ENCODE peak calls at places on chromosomes 13 and 19, in ten cellular contexts. K, M, Y, D, O, T, B, J, F and L are unnamed samples.

GRCh38 chr19:37987356-37988332 is 80.6 kb downstream of the SIPA1L3 start:
- DNase-seq in B (no peak), K (no peak), D (no peak), O (no peak), M (no peak), F (no peak), J (no peak), Y (no peak), T (no peak), L (no peak)

GRCh38 chr13:26941345-26942174 is 181.0 kb upstream of the GPR12 start:
- DNase-seq in J (no peak), F (no peak), O (no peak), T (no peak), K (no peak), Y (no peak), B (no peak), D (no peak), M (peak; percentile 49), L (no peak)

GRCh38 chr13:93290503-93290902 is 63.9 kb downstream of the GPC6 start:
- DNase-seq in T (no peak), B (no peak), K (no peak), D (no peak), M (no peak), J (no peak), F (no peak), Y (no peak), O (no peak), L (no peak)

GRCh38 chr13:52686381-52686780 is 33.7 kb downstream of the SUGT1 start:
- DNase-seq in O (no peak), K (no peak), F (no peak), T (no peak), D (no peak), M (no peak), J (no peak), Y (no peak), B (no peak), L (no peak)

GRCh38 chr19:29942404-29943261 is 594 bp downstream of the URI1 start:
- DNase-seq in F (peak; percentile 80), J (peak; percentile 84), M (no peak), D (peak; percentile 48), K (peak; percentile 94), T (peak; percentile 84), Y (peak; percentile 72), B (peak; percentile 79), O (peak; percentile 53), L (peak; percentile 84)

GRCh38 chr19:12938536-12939291 is at the start of gene CALR:
- DNase-seq in B (peak; percentile 78), O (no peak), J (no peak), D (no peak), Y (peak; percentile 47), T (no peak), K (peak; percentile 96), F (peak; percentile 48), M (no peak), L (no peak)

GRCh38 chr13:24215732-24216131 is 55.2 kb downstream of the SPATA13 start:
- DNase-seq in D (peak; percentile 47), J (no peak), B (no peak), F (no peak), Y (no peak), M (no peak), O (peak; percentile 56), K (no peak), T (no peak), L (no peak)

GRCh38 chr13:34107814-34108213 is 289.9 kb downstream of the RFC3 start:
- DNase-seq in M (no peak), K (no peak), Y (no peak), B (no peak), F (no peak), J (no peak), D (no peak), O (no peak), T (no peak), L (no peak)

GRCh38 chr13:70339738-70340137 is 231.5 kb upstream of the KLHL1 start:
- DNase-seq in T (no peak), O (no peak), D (no peak), F (no peak), K (no peak), J (no peak), M (no peak), Y (no peak), B (peak; percentile 15), L (no peak)

GRCh38 chr19:32041681-32042292 is 303.6 kb upstream of the ZNF507 start:
- DNase-seq in J (no peak), F (no peak), T (peak; percentile 64), Y (peak; percentile 57), K (peak; percentile 41), M (no peak), D (peak; percentile 60), B (no peak), O (peak; percentile 52), L (peak; percentile 74)

GRCh38 chr13:51773515-51773914 is 30.4 kb downstream of the DHRS12 start:
- DNase-seq in K (no peak), M (no peak), F (no peak), T (no peak), D (no peak), J (no peak), Y (no peak), O (no peak), B (no peak), L (no peak)

GRCh38 chr19:47021536-47022139 is 2.0 kb downstream of the NPAS1 start:
- DNase-seq in Y (no peak), T (no peak), O (no peak), M (no peak), J (no peak), K (peak; percentile 87), F (no peak), B (no peak), D (no peak), L (no peak)
- H3K27me3 ChIP-seq in Y (peaks cover 87% of the 10 kb centered on the region), T (no peaks in the 10 kb centered on the region), O (peaks cover 22% of the 10 kb centered on the region), M (peaks cover 52% of the 10 kb centered on the region), J (peaks cover 32% of the 10 kb centered on the region), K (peaks cover 49% of the 10 kb centered on the region), F (no peaks in the 10 kb centered on the region), B (no peaks in the 10 kb centered on the region), D (peaks cover 44% of the 10 kb centered on the region), L (peaks cover 75% of the 10 kb centered on the region)

GRCh38 chr13:112974676-112975075 is 5.7 kb downstream of the MCF2L start:
- DNase-seq in D (no peak), Y (no peak), J (no peak), K (no peak), F (no peak), M (no peak), T (no peak), O (no peak), B (no peak), L (no peak)

GRCh38 chr13:112975401-112975939 is 6.5 kb downstream of the MCF2L start:
- DNase-seq in D (no peak), F (no peak), B (peak; percentile 26), T (no peak), J (no peak), M (no peak), O (no peak), Y (no peak), K (no peak), L (no peak)

GRCh38 chr13:112972867-112973576 is 4.0 kb downstream of the MCF2L start:
- DNase-seq in O (no peak), M (no peak), D (no peak), T (peak; percentile 59), B (peak; percentile 50), J (no peak), K (no peak), Y (no peak), F (no peak), L (peak; percentile 70)

GRCh38 chr13:112973577-112973951 is 4.5 kb downstream of the MCF2L start:
- DNase-seq in K (peak; percentile 67), J (no peak), Y (no peak), T (peak; percentile 40), B (peak; percentile 37), D (no peak), O (no peak), F (no peak), M (no peak), L (peak; percentile 60)

GRCh38 chr13:112974125-112974524 is 5.1 kb downstream of the MCF2L start:
- DNase-seq in B (peak; percentile 47), F (no peak), K (no peak), T (peak; percentile 39), O (no peak), Y (no peak), M (no peak), J (no peak), D (no peak), L (peak; percentile 55)
- H3K27me3 ChIP-seq in B (peaks cover 5% of the 10 kb centered on the region), F (no peaks in the 10 kb centered on the region), K (peaks cover under 1% of the 10 kb centered on the region), T (no peaks in the 10 kb centered on the region), O (no peaks in the 10 kb centered on the region), Y (peaks cover 19% of the 10 kb centered on the region), M (peaks cover 48% of the 10 kb centered on the region), J (no peaks in the 10 kb centered on the region), D (peaks cover 5% of the 10 kb centered on the region), L (peaks cover 7% of the 10 kb centered on the region)

GRCh38 chr19:2796659-2797266 is 11.5 kb downstream of the THOP1 start:
- DNase-seq in D (no peak), Y (peak; percentile 49), T (no peak), B (no peak), O (no peak), F (no peak), M (no peak), K (peak; percentile 62), J (no peak), L (no peak)

GRCh38 chr19:2798158-2798685 is 12.9 kb downstream of the THOP1 start:
- DNase-seq in J (no peak), T (no peak), F (no peak), K (peak; percentile 56), B (no peak), O (no peak), Y (no peak), D (no peak), M (no peak), L (no peak)

GRCh38 chr19:2798733-2799132 is 13.4 kb downstream of the THOP1 start:
- DNase-seq in K (peak; percentile 48), F (no peak), M (no peak), D (no peak), B (peak; percentile 74), O (no peak), T (no peak), J (no peak), Y (peak; percentile 70), L (no peak)

GRCh38 chr19:2795827-2796658 is 10.7 kb downstream of the THOP1 start:
- DNase-seq in J (no peak), B (no peak), T (no peak), F (no peak), D (no peak), O (peak; percentile 62), K (no peak), Y (no peak), M (no peak), L (no peak)

DNA sequence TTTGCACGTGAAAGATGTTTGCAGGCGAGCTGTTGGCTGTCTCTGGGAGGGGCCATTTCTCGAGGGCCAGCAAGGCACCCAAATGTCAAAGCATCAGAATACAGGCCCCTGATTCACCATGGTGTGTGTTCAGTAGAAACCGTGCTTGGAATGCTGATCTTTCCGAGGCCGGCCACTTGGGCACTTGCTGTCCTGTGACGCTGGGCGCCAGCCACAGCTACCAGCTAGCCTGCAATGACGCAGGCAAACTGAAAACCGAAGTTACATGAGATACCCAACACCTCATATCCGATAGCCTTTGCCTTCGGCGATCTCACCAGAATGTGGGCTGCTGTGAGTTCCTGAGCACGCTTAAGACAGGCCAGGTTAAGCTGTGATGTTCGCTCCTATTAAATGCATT is 12.0 kb downstream of the THOP1 start:
- DNase-seq in J (no peak), D (no peak), T (no peak), O (no peak), K (no peak), M (no peak), Y (peak; percentile 58), B (no peak), F (no peak), L (no peak)
- H3K27me3 ChIP-seq in J (no peaks in the 10 kb centered on the region), D (no peaks in the 10 kb centered on the region), T (no peaks in the 10 kb centered on the region), O (no peaks in the 10 kb centered on the region), K (no peaks in the 10 kb centered on the region), M (no peaks in the 10 kb centered on the region), Y (no peaks in the 10 kb centered on the region), B (no peaks in the 10 kb centered on the region), F (no peaks in the 10 kb centered on the region), L (no peaks in the 10 kb centered on the region)

GRCh38 chr13:42039946-42040729 is 8.3 kb upstream of the DGKH start:
- DNase-seq in M (peak; percentile 69), O (peak; percentile 87), Y (peak; percentile 94), B (peak; percentile 96), D (peak; percentile 92), F (peak; percentile 87), K (peak; percentile 97), T (peak; percentile 96), J (peak; percentile 94), L (peak; percentile 95)
- H3K27me3 ChIP-seq in M (no peaks in the 10 kb centered on the region), O (no peaks in the 10 kb centered on the region), Y (no peaks in the 10 kb centered on the region), B (no peaks in the 10 kb centered on the region), D (no peaks in the 10 kb centered on the region), F (no peaks in the 10 kb centered on the region), K (no peaks in the 10 kb centered on the region), T (no peaks in the 10 kb centered on the region), J (no peaks in the 10 kb centered on the region), L (no peaks in the 10 kb centered on the region)